ENCODE peak calls at places on chromosomes 12 and 14, in four cellular contexts. Z, D, N and Q are unnamed samples.

GRCh38 chr14:98786456-98786855 is 485.5 kb downstream of the BCL11B start:
- DNase-seq in Z (no peak), D (no peak), N (no peak), Q (no peak)

GRCh38 chr12:53492188-53492587 is 7.1 kb downstream of the MAP3K12 start:
- DNase-seq in Z (no peak), D (no peak), N (no peak), Q (no peak)

GRCh38 chr14:92704036-92704804 is 44.2 kb downstream of the LGMN start:
- DNase-seq in Z (no peak), D (no peak), N (no peak), Q (no peak)

GRCh38 chr12:54988402-54989054 is 4.0 kb upstream of the TESPA1 start:
- DNase-seq in Z (peak; percentile 32), D (no peak), N (peak; percentile 20), Q (no peak)

GRCh38 chr12:132429932-132430643 is 59.9 kb upstream of the FBRSL1 start:
- DNase-seq in Z (no peak), D (no peak), N (peak; percentile 56), Q (peak; percentile 94)

GRCh38 chr12:6828671-6829531 is 694 bp downstream of the P3H3 start:
- DNase-seq in Z (peak; percentile 61), D (peak; percentile 47), N (peak; percentile 35), Q (peak; percentile 65)

GRCh38 chr14:25833341-25834121 is 764.3 kb downstream of the NOVA1 start:
- DNase-seq in Z (peak; percentile 29), D (peak; percentile 3), N (peak; percentile 54), Q (peak; percentile 23)

GRCh38 chr12:124837958-124838803 is 25.5 kb downstream of the SCARB1 start:
- DNase-seq in Z (peak; percentile 98), D (peak; percentile 98), N (peak; percentile 96), Q (peak; percentile 88)

GRCh38 chr12:8554451-8555195 is 13.9 kb upstream of the CLEC4E start:
- DNase-seq in Z (peak; percentile 30), D (peak; percentile 46), N (no peak), Q (peak; percentile 55)

GRCh38 chr12:113197518-113198077 is 12.1 kb downstream of the RITA1 start:
- DNase-seq in Z (no peak), D (no peak), N (no peak), Q (no peak)

GRCh38 chr14:91245029-91245428 is 525 bp upstream of the GPR68 start:
- DNase-seq in Z (no peak), D (no peak), N (no peak), Q (no peak)

GRCh38 chr14:72892103-72892878 is 1.6 kb downstream of the DPF3 start:
- DNase-seq in Z (peak; percentile 55), D (peak; percentile 26), N (no peak), Q (peak; percentile 45)

GRCh38 chr12:91142184-91142583 is 30.9 kb upstream of the LUM start:
- DNase-seq in Z (no peak), D (peak; percentile 54), N (no peak), Q (no peak)

GRCh38 chr14:105330491-105330895 is 15.9 kb downstream of the PACS2 start:
- DNase-seq in Z (peak; percentile 40), D (peak; percentile 60), N (peak; percentile 2), Q (peak; percentile 67)

GRCh38 chr12:62533755-62534107 is 67.1 kb downstream of the MON2 start:
- DNase-seq in Z (no peak), D (no peak), N (no peak), Q (no peak)

GRCh38 chr12:121765573-121765972 is 27.9 kb downstream of the RHOF start:
- DNase-seq in Z (peak; percentile 92), D (peak; percentile 92), N (no peak), Q (peak; percentile 76)

GRCh38 chr12:116336542-116337065 is 59.1 kb upstream of the MED13L start:
- DNase-seq in Z (peak; percentile 28), D (peak; percentile 33), N (no peak), Q (no peak)

GRCh38 chr14:21040370-21040925 is 1.7 kb upstream of the RNASE7 start:
- DNase-seq in Z (no peak), D (no peak), N (no peak), Q (no peak)

GRCh38 chr12:106901276-106901675 is 54.4 kb upstream of the TMEM263 start:
- DNase-seq in Z (no peak), D (peak; percentile 54), N (no peak), Q (no peak)

GRCh38 chr14:26855051-26855753 is 257.4 kb upstream of the NOVA1 start:
- DNase-seq in Z (no peak), D (peak; percentile 25), N (no peak), Q (no peak)